ENCODE peak calls at places on chromosomes 12 and 14, in five cellular contexts. One of them, this sample, is unnamed.

GRCh38 chr12:108724054-108724889 is 7.0 kb downstream of the CORO1C start:
- DNase-seq in lung: no peak
- DNase-seq in neural progenitor cell: no peak
- DNase-seq in OCI-LY7: peak
- DNase-seq in fibroblast of pulmonary artery: peak
- DNase-seq in this sample: no peak

GRCh38 chr12:76083761-76084276 is 666 bp downstream of the NAP1L1 start:
- DNase-seq in lung: peak
- DNase-seq in neural progenitor cell: peak
- DNase-seq in OCI-LY7: peak
- DNase-seq in fibroblast of pulmonary artery: peak
- DNase-seq in this sample: peak

GRCh38 chr14:80606347-80606772 is 335.2 kb downstream of the CEP128 start:
- DNase-seq in lung: no peak
- DNase-seq in neural progenitor cell: no peak
- DNase-seq in OCI-LY7: no peak
- DNase-seq in fibroblast of pulmonary artery: peak
- DNase-seq in this sample: no peak

GRCh38 chr14:38254565-38255407 is 1.1 kb downstream of the CLEC14A start:
- DNase-seq in lung: no peak
- DNase-seq in neural progenitor cell: peak
- DNase-seq in OCI-LY7: no peak
- DNase-seq in fibroblast of pulmonary artery: peak
- DNase-seq in this sample: no peak

GRCh38 chr12:29044799-29045198 is 104.3 kb upstream of the FAR2 start:
- DNase-seq in lung: no peak
- DNase-seq in neural progenitor cell: no peak
- DNase-seq in OCI-LY7: no peak
- DNase-seq in fibroblast of pulmonary artery: no peak
- DNase-seq in this sample: no peak

GRCh38 chr12:72323881-72324280 is 51.7 kb downstream of the TRHDE start:
- DNase-seq in lung: no peak
- DNase-seq in neural progenitor cell: no peak
- DNase-seq in OCI-LY7: no peak
- DNase-seq in fibroblast of pulmonary artery: no peak
- DNase-seq in this sample: no peak

GRCh38 chr12:120352117-120352516 is 16.8 kb downstream of the MSI1 start:
- DNase-seq in lung: no peak
- DNase-seq in neural progenitor cell: no peak
- DNase-seq in OCI-LY7: no peak
- DNase-seq in fibroblast of pulmonary artery: peak
- DNase-seq in this sample: no peak

GRCh38 chr12:54958048-54958658 is 26.4 kb downstream of the TESPA1 start:
- DNase-seq in lung: peak
- DNase-seq in neural progenitor cell: peak
- DNase-seq in OCI-LY7: peak
- DNase-seq in fibroblast of pulmonary artery: peak
- DNase-seq in this sample: peak

GRCh38 chr12:92257261-92257660 is 111.6 kb upstream of the BTG1 start:
- DNase-seq in lung: no peak
- DNase-seq in neural progenitor cell: no peak
- DNase-seq in OCI-LY7: no peak
- DNase-seq in fibroblast of pulmonary artery: no peak
- DNase-seq in this sample: no peak

GRCh38 chr14:57747036-57747435 is 118.9 kb downstream of the SLC35F4 start:
- DNase-seq in lung: peak
- DNase-seq in neural progenitor cell: no peak
- DNase-seq in OCI-LY7: no peak
- DNase-seq in fibroblast of pulmonary artery: peak
- DNase-seq in this sample: no peak

GRCh38 chr12:90112668-90113067 is 404.0 kb upstream of the ATP2B1 start:
- DNase-seq in lung: no peak
- DNase-seq in neural progenitor cell: no peak
- DNase-seq in OCI-LY7: no peak
- DNase-seq in fibroblast of pulmonary artery: no peak
- DNase-seq in this sample: no peak

GRCh38 chr14:47539065-47539464 is 136.3 kb downstream of the MDGA2 start:
- DNase-seq in lung: no peak
- DNase-seq in neural progenitor cell: peak
- DNase-seq in OCI-LY7: peak
- DNase-seq in fibroblast of pulmonary artery: peak
- DNase-seq in this sample: no peak

GRCh38 chr14:88476375-88476774 is 78.4 kb downstream of the PTPN21 start:
- DNase-seq in lung: no peak
- DNase-seq in neural progenitor cell: no peak
- DNase-seq in OCI-LY7: no peak
- DNase-seq in fibroblast of pulmonary artery: no peak
- DNase-seq in this sample: no peak

GRCh38 chr12:103379670-103380069 is 116.1 kb downstream of the C12orf42 start:
- DNase-seq in lung: no peak
- DNase-seq in neural progenitor cell: no peak
- DNase-seq in OCI-LY7: no peak
- DNase-seq in fibroblast of pulmonary artery: no peak
- DNase-seq in this sample: no peak

GRCh38 chr12:16030729-16031128 is 119.6 kb downstream of the DERA start:
- DNase-seq in lung: no peak
- DNase-seq in neural progenitor cell: no peak
- DNase-seq in OCI-LY7: no peak
- DNase-seq in fibroblast of pulmonary artery: no peak
- DNase-seq in this sample: no peak

GRCh38 chr14:54642950-54643695 is 76.2 kb downstream of the SAMD4A start:
- DNase-seq in lung: no peak
- DNase-seq in neural progenitor cell: peak
- DNase-seq in OCI-LY7: peak
- DNase-seq in fibroblast of pulmonary artery: peak
- DNase-seq in this sample: no peak

GRCh38 chr14:92253381-92253894 is 69.5 kb upstream of the SLC24A4 start:
- DNase-seq in lung: no peak
- DNase-seq in neural progenitor cell: peak
- DNase-seq in OCI-LY7: no peak
- DNase-seq in fibroblast of pulmonary artery: no peak
- DNase-seq in this sample: no peak

GRCh38 chr14:105894125-105894977 is 368.0 kb downstream of the TMEM121 start:
- DNase-seq in lung: no peak
- DNase-seq in neural progenitor cell: no peak
- DNase-seq in OCI-LY7: no peak
- DNase-seq in fibroblast of pulmonary artery: no peak
- DNase-seq in this sample: no peak

GRCh38 chr14:104576607-104577332 is 2.8 kb upstream of the C14orf180 start:
- DNase-seq in lung: no peak
- DNase-seq in neural progenitor cell: no peak
- DNase-seq in OCI-LY7: no peak
- DNase-seq in fibroblast of pulmonary artery: no peak
- DNase-seq in this sample: no peak

GRCh38 chr14:22122227-22123187 is 448.9 kb upstream of the OR4E1 start:
- DNase-seq in lung: no peak
- DNase-seq in neural progenitor cell: peak
- DNase-seq in OCI-LY7: peak
- DNase-seq in fibroblast of pulmonary artery: no peak
- DNase-seq in this sample: no peak

GRCh38 chr14:35404496-35405303 is at the start of gene NFKBIA:
- DNase-seq in lung: peak
- DNase-seq in neural progenitor cell: peak
- DNase-seq in OCI-LY7: peak
- DNase-seq in fibroblast of pulmonary artery: peak
- DNase-seq in this sample: peak

GRCh38 chr14:53630336-53630735 is 326.3 kb downstream of the BMP4 start:
- DNase-seq in lung: no peak
- DNase-seq in neural progenitor cell: no peak
- DNase-seq in OCI-LY7: no peak
- DNase-seq in fibroblast of pulmonary artery: no peak
- DNase-seq in this sample: no peak

GRCh38 chr14:64746298-64747250 is 42.4 kb downstream of the PLEKHG3 start:
- DNase-seq in lung: no peak
- DNase-seq in neural progenitor cell: no peak
- DNase-seq in OCI-LY7: no peak
- DNase-seq in fibroblast of pulmonary artery: no peak
- DNase-seq in this sample: no peak

GRCh38 chr12:56631790-56632700 is 1.9 kb upstream of the BAZ2A start:
- DNase-seq in lung: peak
- DNase-seq in neural progenitor cell: peak
- DNase-seq in OCI-LY7: peak
- DNase-seq in fibroblast of pulmonary artery: peak
- DNase-seq in this sample: peak
- H3K4me3 ChIP-seq in lung: no peak
- H3K4me3 ChIP-seq in neural progenitor cell: peak
- H3K4me3 ChIP-seq in OCI-LY7: peak
- H3K4me3 ChIP-seq in fibroblast of pulmonary artery: peak
- H3K4me3 ChIP-seq in this sample: no peak

DNA sequence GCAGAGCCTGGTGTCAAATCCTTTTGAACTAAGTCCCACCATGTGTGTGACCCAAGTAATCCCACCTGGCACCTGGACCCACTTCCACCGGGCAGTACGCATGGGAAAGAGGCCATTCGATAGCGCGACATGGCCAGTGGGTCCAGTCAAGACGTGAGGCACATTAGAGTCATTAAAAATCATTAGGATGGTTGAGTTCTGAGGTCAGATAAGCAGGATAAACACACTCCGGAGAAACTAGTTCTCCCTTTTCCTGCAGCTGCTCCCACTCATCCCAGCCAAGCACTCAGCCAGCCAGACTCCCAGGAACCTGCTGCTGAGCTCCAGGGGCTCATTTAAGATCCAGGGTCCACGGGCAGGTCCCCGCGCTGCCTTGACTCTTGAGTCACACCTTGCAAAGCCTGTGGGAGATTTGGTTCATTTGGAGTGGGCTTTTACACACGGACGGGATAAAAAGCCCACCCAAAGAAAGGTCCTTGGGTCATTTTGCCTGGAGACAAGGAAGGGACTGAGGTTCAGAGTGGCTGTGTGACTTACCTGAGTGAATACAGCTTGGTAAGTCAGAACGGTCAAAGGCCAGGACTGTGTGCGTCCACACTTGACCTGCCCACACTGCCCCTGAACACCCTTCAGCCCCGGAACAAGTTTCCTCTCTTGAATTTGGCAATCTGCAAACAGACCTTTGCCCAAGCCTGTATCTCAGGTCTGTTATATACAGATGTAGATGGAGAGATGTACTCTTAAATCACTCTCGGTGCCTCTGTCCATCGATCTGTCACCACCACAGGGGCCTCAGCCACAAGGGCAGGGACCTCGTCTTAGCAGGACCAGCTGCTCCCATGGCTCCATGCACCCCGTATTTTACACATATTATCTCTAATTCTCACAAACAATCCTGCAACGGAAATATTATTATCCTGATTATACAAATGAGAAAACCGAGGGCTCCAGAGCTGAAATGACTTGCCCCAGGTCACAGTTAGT is 313.7 kb downstream of the BCL11B start:
- DNase-seq in lung: no peak
- DNase-seq in neural progenitor cell: no peak
- DNase-seq in OCI-LY7: no peak
- DNase-seq in fibroblast of pulmonary artery: no peak
- DNase-seq in this sample: no peak
- H3K4me3 ChIP-seq in lung: no peak
- H3K4me3 ChIP-seq in neural progenitor cell: no peak
- H3K4me3 ChIP-seq in OCI-LY7: no peak
- H3K4me3 ChIP-seq in fibroblast of pulmonary artery: no peak
- H3K4me3 ChIP-seq in this sample: no peak

DNA sequence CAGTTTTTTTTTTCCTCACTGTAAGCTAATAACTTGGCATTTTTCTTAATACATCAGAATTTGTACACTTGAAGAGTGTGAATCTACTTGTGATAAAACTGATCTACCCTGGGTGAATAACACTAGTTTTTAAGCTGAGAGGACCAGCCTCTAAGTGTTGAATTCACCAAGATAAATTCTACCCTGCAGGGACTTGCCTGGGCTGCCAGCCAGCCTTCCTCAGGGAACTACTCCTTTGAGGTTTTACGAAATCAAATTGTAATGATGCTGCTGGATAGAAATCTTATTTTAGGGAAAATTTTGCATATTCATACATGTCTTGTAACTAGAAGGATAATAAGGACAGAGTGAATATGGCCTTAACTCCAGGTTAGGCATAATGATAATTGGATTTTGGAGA is 1.9 kb downstream of the MED21 start:
- DNase-seq in lung: no peak
- DNase-seq in neural progenitor cell: no peak
- DNase-seq in OCI-LY7: no peak
- DNase-seq in fibroblast of pulmonary artery: peak
- DNase-seq in this sample: no peak
- H3K4me3 ChIP-seq in lung: no peak
- H3K4me3 ChIP-seq in neural progenitor cell: peak
- H3K4me3 ChIP-seq in OCI-LY7: no peak
- H3K4me3 ChIP-seq in fibroblast of pulmonary artery: no peak
- H3K4me3 ChIP-seq in this sample: no peak

DNA sequence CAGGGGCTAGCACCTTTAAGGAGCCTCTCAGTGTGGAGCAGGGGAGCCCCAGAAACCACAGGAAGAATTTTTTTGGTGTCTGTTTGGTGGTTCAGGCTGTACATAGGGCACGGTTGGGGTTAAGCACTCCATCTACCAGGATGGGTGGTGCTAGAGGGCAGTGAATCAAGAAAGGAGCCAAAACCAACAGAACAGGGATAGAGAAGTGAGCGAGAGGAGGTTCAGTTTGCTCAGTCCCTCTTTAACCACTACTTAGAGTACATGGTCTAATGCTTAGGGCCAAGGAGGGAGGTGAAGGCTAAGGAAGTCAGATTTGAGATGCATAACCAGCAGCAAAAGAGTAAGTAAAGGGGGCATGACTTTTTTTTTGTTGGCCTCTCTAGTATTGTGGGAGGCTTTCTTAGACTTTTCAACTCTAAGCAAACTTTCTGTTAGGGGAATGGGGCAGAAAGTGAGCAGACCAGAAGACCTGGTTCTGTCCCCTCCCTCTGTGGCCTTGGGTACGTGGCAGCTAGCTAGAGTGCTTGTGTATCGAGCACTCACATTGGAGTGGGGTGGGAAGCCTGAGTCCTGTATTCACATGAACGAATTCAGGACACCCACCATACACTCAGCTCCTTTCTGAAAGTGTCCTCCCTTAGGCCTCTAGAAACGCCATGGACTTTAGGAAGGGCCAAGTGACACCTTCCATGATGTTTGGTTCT is 6.6 kb upstream of the NPFF start:
- DNase-seq in lung: no peak
- DNase-seq in neural progenitor cell: no peak
- DNase-seq in OCI-LY7: no peak
- DNase-seq in fibroblast of pulmonary artery: no peak
- DNase-seq in this sample: no peak
- H3K4me3 ChIP-seq in lung: no peak
- H3K4me3 ChIP-seq in neural progenitor cell: no peak
- H3K4me3 ChIP-seq in OCI-LY7: no peak
- H3K4me3 ChIP-seq in fibroblast of pulmonary artery: no peak
- H3K4me3 ChIP-seq in this sample: no peak

This sample was measured in HAP-1.